ENCODE peak calls at places on chromosomes 3 and 15, in eight cellular contexts. F is heart right ventricle; V is heart left ventricle; H is lower lobe of right lung; Z is OCI-LY7; C is tibial artery; K is colonic mucosa; S is CD8-positive, alpha-beta T cell. W is an unnamed sample.

GRCh38 chr3:24640330-24640877 is 145.8 kb upstream of the THRB start:
- DNase-seq in K (peak; percentile 27), F (no peak), H (no peak), C (no peak), S (no peak), V (no peak), Z (no peak), W (peak; percentile 15)

GRCh38 chr3:2889772-2890171 is 220.4 kb downstream of the IL5RA start:
- DNase-seq in Z (no peak), C (no peak), V (no peak), K (no peak), F (no peak), S (no peak), H (no peak), W (no peak)

GRCh38 chr3:100005670-100006393 is 108.5 kb downstream of the FILIP1L start:
- DNase-seq in F (no peak), K (no peak), C (no peak), H (no peak), V (no peak), S (no peak), Z (no peak), W (no peak)

GRCh38 chr3:137738710-137739109 is 25.4 kb upstream of the SOX14 start:
- DNase-seq in S (no peak), F (no peak), Z (no peak), V (no peak), K (no peak), C (no peak), H (no peak), W (no peak)

GRCh38 chr3:123385981-123386380 is 62.9 kb downstream of the ADCY5 start:
- DNase-seq in F (peak; percentile 59), H (no peak), Z (no peak), C (peak; percentile 88), S (no peak), K (no peak), V (peak; percentile 69), W (no peak)

GRCh38 chr3:168878655-168879054 is 782.9 kb upstream of the GOLIM4 start:
- DNase-seq in F (no peak), C (no peak), V (no peak), Z (no peak), S (no peak), H (no peak), K (no peak), W (no peak)

GRCh38 chr15:80818996-80819395 is 39.8 kb downstream of the CEMIP start:
- DNase-seq in S (no peak), H (no peak), F (no peak), K (no peak), C (no peak), Z (no peak), V (no peak), W (no peak)

GRCh38 chr3:175552929-175553328 is 693.8 kb downstream of the NAALADL2 start:
- DNase-seq in Z (no peak), F (no peak), V (no peak), K (no peak), S (no peak), H (no peak), C (no peak), W (no peak)

GRCh38 chr15:76996526-76997401 is 1.8 kb downstream of the PSTPIP1 start:
- DNase-seq in C (peak; percentile 75), K (no peak), F (no peak), S (peak; percentile 59), V (peak; percentile 49), H (no peak), Z (no peak), W (no peak)

GRCh38 chr3:95926904-95927501 is 887.4 kb upstream of the EPHA6 start:
- DNase-seq in S (no peak), V (no peak), H (no peak), K (no peak), C (no peak), Z (no peak), F (no peak), W (no peak)

GRCh38 chr3:124770341-124771082 is 40.3 kb downstream of the UMPS start:
- DNase-seq in K (no peak), Z (no peak), H (no peak), V (peak; percentile 81), S (no peak), C (peak; percentile 86), F (peak; percentile 76), W (peak; percentile 86)

GRCh38 chr15:57667171-57667924 is 39.2 kb upstream of the POLR2M start:
- DNase-seq in K (peak; percentile 44), F (no peak), H (no peak), V (no peak), C (no peak), S (no peak), Z (no peak), W (peak; percentile 53)

DNA sequence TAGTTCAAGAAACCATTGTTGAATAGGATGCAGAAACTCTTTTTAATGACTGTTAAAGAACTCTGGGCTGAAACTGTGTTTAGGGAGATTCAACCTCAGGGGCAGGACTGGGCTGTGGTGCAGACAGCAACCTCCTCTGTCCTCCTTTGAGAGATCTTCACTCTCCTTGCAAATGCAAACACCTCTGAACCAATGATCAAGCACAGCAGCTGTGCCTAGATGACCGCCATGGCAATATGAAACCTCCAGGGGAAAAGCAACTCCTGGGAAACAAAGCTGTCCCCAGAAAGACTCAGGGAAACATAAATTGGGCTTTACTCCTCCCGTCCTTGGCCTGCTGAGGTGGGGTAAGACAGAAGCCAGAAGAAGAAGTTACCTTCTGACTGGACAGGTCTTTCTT is 52.6 kb downstream of the TBC1D2B start:
- DNase-seq in K (no peak), C (no peak), Z (no peak), H (no peak), V (no peak), S (no peak), F (no peak), W (no peak)
- H3K4me3 ChIP-seq in K (no peak overlapping the region), C (no peak overlapping the region), Z (no peak overlapping the region), H (no peak overlapping the region), V (no peak overlapping the region), S (no peak overlapping the region), F (no peak overlapping the region), W (no peak overlapping the region)

GRCh38 chr3:58116161-58116955 is 94.4 kb downstream of the DNASE1L3 start:
- DNase-seq in C (no peak), V (no peak), Z (peak; percentile 15), F (no peak), K (no peak), H (no peak), S (peak; percentile 67), W (no peak)
- H3K27ac ChIP-seq in C (peak overlapping the region; percentile 46), V (no peak overlapping the region), Z (no peak overlapping the region), F (no peak overlapping the region), K (no peak overlapping the region), H (no peak overlapping the region), S (peak overlapping the region; percentile 1), W (no peak overlapping the region)

GRCh38 chr15:50358805-50359204 is 3.8 kb upstream of the GABPB1 start:
- DNase-seq in S (peak; percentile 14), V (no peak), C (no peak), K (no peak), F (no peak), H (no peak), Z (peak; percentile 54), W (peak; percentile 66)
- TF ChIP-seq CTCF in S (no peak), V (no peak), C (no peak), K (peak; percentile 17), F (peak; percentile 5), H (peak; percentile 28), Z (peak; percentile 66), W (peak; percentile 47)

DNA sequence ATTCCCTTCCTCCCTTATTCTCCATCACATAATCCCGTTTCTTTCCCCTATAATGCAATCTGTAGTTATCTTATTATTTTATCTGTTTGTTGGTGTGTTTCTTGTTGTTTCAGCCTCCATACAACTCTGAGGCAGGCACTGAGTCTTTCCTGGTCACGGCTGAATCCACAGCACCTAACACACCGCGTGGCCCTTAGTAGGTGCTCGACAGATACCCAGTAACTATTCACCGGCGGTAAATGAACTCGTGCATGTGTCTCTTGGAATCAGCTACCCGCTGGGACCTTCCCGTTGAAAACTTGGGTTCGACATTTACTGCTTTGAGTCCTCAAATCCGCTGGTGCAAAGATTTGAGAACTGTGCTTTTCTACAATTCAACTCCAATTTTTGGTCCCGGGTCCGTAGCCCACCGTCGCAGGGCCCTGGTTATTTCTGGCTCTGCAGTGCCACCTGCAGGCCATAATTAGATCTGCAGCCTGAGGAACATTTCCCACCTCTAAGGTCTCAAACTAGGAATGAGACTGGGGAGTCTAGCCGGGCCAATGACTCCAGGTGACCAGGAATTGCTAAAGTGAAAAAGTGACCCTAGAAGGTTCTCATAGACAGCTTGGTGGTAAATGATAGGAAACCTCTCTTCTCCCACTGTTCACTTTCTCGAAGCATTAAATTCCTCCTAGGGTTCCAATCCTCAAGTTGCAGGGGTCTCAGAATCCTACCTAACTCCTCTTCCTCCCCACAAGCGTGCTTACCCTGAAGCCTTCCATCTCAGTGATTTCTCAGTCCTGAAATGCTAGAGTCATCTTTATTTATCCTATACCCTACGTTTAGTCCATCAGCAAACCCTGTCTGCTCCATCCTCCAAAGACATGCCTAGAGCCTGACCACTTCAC is 40.0 kb upstream of the TRH start:
- DNase-seq in C (no peak), F (no peak), Z (peak; percentile 41), K (peak; percentile 32), H (no peak), S (peak; percentile 45), V (peak; percentile 24), W (peak; percentile 62)
- H3K4me3 ChIP-seq in C (no peak overlapping the region), F (no peak overlapping the region), Z (no peak overlapping the region), K (no peak overlapping the region), H (peak overlapping the region; percentile 31), S (no peak overlapping the region), V (no peak overlapping the region), W (no peak overlapping the region)

GRCh38 chr3:197407053-197407452 is 108.6 kb upstream of the DLG1 start:
- DNase-seq in Z (no peak), S (no peak), F (no peak), H (no peak), K (no peak), V (no peak), C (no peak), W (no peak)
- H3K27ac ChIP-seq in Z (no peak overlapping the region), S (no peak overlapping the region), F (no peak overlapping the region), H (no peak overlapping the region), K (no peak overlapping the region), V (no peak overlapping the region), C (no peak overlapping the region), W (no peak overlapping the region)

GRCh38 chr15:50873935-50874353 is 34.5 kb upstream of the AP4E1 start:
- DNase-seq in K (no peak), Z (no peak), F (no peak), S (no peak), V (no peak), C (no peak), H (no peak), W (no peak)
- TF ChIP-seq CTCF in K (no peak), Z (peak; percentile 25), F (no peak), S (no peak), V (no peak), C (no peak), H (peak; percentile 12), W (peak; percentile 30)

GRCh38 chr3:151462278-151462779 is 1.5 kb upstream of the IGSF10 start:
- DNase-seq in Z (no peak), H (no peak), C (no peak), V (no peak), S (no peak), K (no peak), F (no peak), W (no peak)
- H3K4me3 ChIP-seq in Z (no peak overlapping the region), H (no peak overlapping the region), C (no peak overlapping the region), V (no peak overlapping the region), S (no peak overlapping the region), K (no peak overlapping the region), F (no peak overlapping the region), W (no peak overlapping the region)

W was measured in A673.